ENCODE peak calls at places on chromosomes 2 and 18, in five cellular contexts. V is NCI-H1417 treated with DMSO at 0.1 percent for 48 hours, J is nucleus accumbens, P is left colon, T is EL. G is an unnamed sample.

GRCh38 chr2:2639251-2640139 is 308.4 kb upstream of the MYT1L start:
- DNase-seq in P (no peak), V (no peak), J (peak; percentile 61), T (no peak), G (no peak)

GRCh38 chr18:26487437-26487836 is 60.9 kb downstream of the KCTD1 start:
- DNase-seq in J (no peak), P (no peak), V (no peak), T (peak; percentile 24), G (peak; percentile 90)

GRCh38 chr2:177741866-177742265 is 330.7 kb downstream of the PDE11A start:
- DNase-seq in T (no peak), V (no peak), J (no peak), P (no peak), G (no peak)

GRCh38 chr18:24837065-24837464 is 376.6 kb downstream of the HRH4 start:
- DNase-seq in P (no peak), J (no peak), V (no peak), T (peak; percentile 63), G (peak; percentile 1)

GRCh38 chr2:109031481-109032228 is 42.6 kb upstream of the EDAR start:
- DNase-seq in P (peak; percentile 60), V (no peak), T (peak; percentile 13), J (no peak), G (peak; percentile 35)

GRCh38 chr2:160007111-160007510 is 55.3 kb downstream of the PLA2R1 start:
- DNase-seq in T (no peak), V (no peak), P (no peak), J (no peak), G (no peak)

GRCh38 chr2:143514413-143514812 is 385.2 kb downstream of the ARHGAP15 start:
- DNase-seq in P (no peak), T (no peak), V (no peak), J (no peak), G (no peak)

GRCh38 chr2:237872178-237872887 is 12.9 kb downstream of the RAMP1 start:
- DNase-seq in J (no peak), V (no peak), T (no peak), P (no peak), G (no peak)